ENCODE peak calls at places on chromosomes 2 and 18, in seven cellular contexts. One of them, this sample, is unnamed.

GRCh38 chr18:5422626-5423025 is 121.2 kb downstream of the EPB41L3 start:
- DNase-seq in T-helper 2 cell: no peak
- DNase-seq in naive thymus-derived CD8-positive, alpha-beta T cell: no peak
- DNase-seq in amygdala: no peak
- DNase-seq in iPS-NIHi11: no peak
- DNase-seq in fibroblast of mammary gland: no peak
- DNase-seq in Kasumi-1: no peak
- DNase-seq in this sample: no peak

GRCh38 chr2:32838418-32838817 is 108.3 kb upstream of the LTBP1 start:
- DNase-seq in Kasumi-1: no peak
- DNase-seq in fibroblast of mammary gland: no peak
- DNase-seq in iPS-NIHi11: no peak
- DNase-seq in naive thymus-derived CD8-positive, alpha-beta T cell: no peak
- DNase-seq in amygdala: no peak
- DNase-seq in T-helper 2 cell: no peak
- DNase-seq in this sample: peak

GRCh38 chr2:65277791-65278449 is 50.3 kb downstream of the ACTR2 start:
- DNase-seq in T-helper 2 cell: no peak
- DNase-seq in amygdala: no peak
- DNase-seq in naive thymus-derived CD8-positive, alpha-beta T cell: no peak
- DNase-seq in fibroblast of mammary gland: peak
- DNase-seq in Kasumi-1: no peak
- DNase-seq in iPS-NIHi11: no peak
- DNase-seq in this sample: peak

GRCh38 chr2:21515903-21516302 is 392.1 kb downstream of the TDRD15 start:
- DNase-seq in Kasumi-1: no peak
- DNase-seq in T-helper 2 cell: no peak
- DNase-seq in iPS-NIHi11: no peak
- DNase-seq in fibroblast of mammary gland: no peak
- DNase-seq in naive thymus-derived CD8-positive, alpha-beta T cell: no peak
- DNase-seq in amygdala: no peak
- DNase-seq in this sample: no peak

GRCh38 chr2:200749631-200750322 is 61.9 kb upstream of the BZW1 start:
- DNase-seq in Kasumi-1: peak
- DNase-seq in fibroblast of mammary gland: no peak
- DNase-seq in T-helper 2 cell: no peak
- DNase-seq in amygdala: no peak
- DNase-seq in naive thymus-derived CD8-positive, alpha-beta T cell: no peak
- DNase-seq in iPS-NIHi11: no peak
- DNase-seq in this sample: no peak

GRCh38 chr2:32926708-32927084 is 20.1 kb upstream of the LTBP1 start:
- DNase-seq in iPS-NIHi11: peak
- DNase-seq in naive thymus-derived CD8-positive, alpha-beta T cell: no peak
- DNase-seq in T-helper 2 cell: no peak
- DNase-seq in fibroblast of mammary gland: peak
- DNase-seq in amygdala: peak
- DNase-seq in Kasumi-1: no peak
- DNase-seq in this sample: no peak

GRCh38 chr2:28801726-28802125 is 8.9 kb upstream of the SPDYA start:
- DNase-seq in naive thymus-derived CD8-positive, alpha-beta T cell: no peak
- DNase-seq in iPS-NIHi11: no peak
- DNase-seq in fibroblast of mammary gland: peak
- DNase-seq in T-helper 2 cell: no peak
- DNase-seq in Kasumi-1: no peak
- DNase-seq in amygdala: no peak
- DNase-seq in this sample: no peak

GRCh38 chr2:105262662-105263091 is 21.1 kb downstream of the GPR45 start:
- DNase-seq in T-helper 2 cell: no peak
- DNase-seq in iPS-NIHi11: no peak
- DNase-seq in fibroblast of mammary gland: no peak
- DNase-seq in naive thymus-derived CD8-positive, alpha-beta T cell: no peak
- DNase-seq in amygdala: no peak
- DNase-seq in Kasumi-1: no peak
- DNase-seq in this sample: no peak

GRCh38 chr18:79680100-79680879 is 687 bp downstream of the CTDP1 start:
- DNase-seq in T-helper 2 cell: no peak
- DNase-seq in naive thymus-derived CD8-positive, alpha-beta T cell: peak
- DNase-seq in amygdala: no peak
- DNase-seq in Kasumi-1: peak
- DNase-seq in iPS-NIHi11: no peak
- DNase-seq in fibroblast of mammary gland: peak
- DNase-seq in this sample: peak

This sample was measured in Karpas-422.